ENCODE peak calls at places on chromosomes 11 and 22, in four cellular contexts. A, F, Y and K are unnamed samples.

GRCh38 chr11:118321386-118322082 is 17.0 kb downstream of the CD3E start:
- DNase-seq in F (no peak), Y (no peak), A (peak), K (no peak)

GRCh38 chr11:18384157-18384641 is 10.2 kb upstream of the LDHA start:
- DNase-seq in F (no peak), A (peak), Y (peak), K (peak)

GRCh38 chr11:31045335-31045734 is 324.2 kb downstream of the DCDC1 start:
- DNase-seq in F (peak), Y (no peak), A (peak), K (peak)

GRCh38 chr11:72350752-72351151 is 83.6 kb downstream of the CLPB start:
- DNase-seq in Y (no peak), A (no peak), F (no peak), K (no peak)

GRCh38 chr11:78708388-78708787 is 133.7 kb upstream of the NARS2 start:
- DNase-seq in Y (no peak), A (no peak), F (no peak), K (no peak)

GRCh38 chr22:38957808-38958207 is 399 bp downstream of the APOBEC3A start:
- DNase-seq in A (no peak), F (no peak), Y (no peak), K (no peak)

GRCh38 chr11:9972917-9973504 is 309.1 kb downstream of the SWAP70 start:
- DNase-seq in F (peak), Y (peak), A (peak), K (peak)

GRCh38 chr11:69335010-69335409 is 41.1 kb downstream of the MYEOV start:
- DNase-seq in F (no peak), A (no peak), Y (no peak), K (no peak)

GRCh38 chr22:28791841-28792490 is 8.4 kb downstream of the XBP1 start:
- DNase-seq in Y (no peak), F (no peak), A (no peak), K (no peak)

GRCh38 chr22:32661296-32661695 is 140.2 kb upstream of the TIMP3 start:
- DNase-seq in A (no peak), F (no peak), Y (no peak), K (no peak)

GRCh38 chr11:108698844-108699642 is 34.2 kb downstream of the DDX10 start:
- DNase-seq in A (no peak), Y (no peak), F (no peak), K (no peak)

DNA sequence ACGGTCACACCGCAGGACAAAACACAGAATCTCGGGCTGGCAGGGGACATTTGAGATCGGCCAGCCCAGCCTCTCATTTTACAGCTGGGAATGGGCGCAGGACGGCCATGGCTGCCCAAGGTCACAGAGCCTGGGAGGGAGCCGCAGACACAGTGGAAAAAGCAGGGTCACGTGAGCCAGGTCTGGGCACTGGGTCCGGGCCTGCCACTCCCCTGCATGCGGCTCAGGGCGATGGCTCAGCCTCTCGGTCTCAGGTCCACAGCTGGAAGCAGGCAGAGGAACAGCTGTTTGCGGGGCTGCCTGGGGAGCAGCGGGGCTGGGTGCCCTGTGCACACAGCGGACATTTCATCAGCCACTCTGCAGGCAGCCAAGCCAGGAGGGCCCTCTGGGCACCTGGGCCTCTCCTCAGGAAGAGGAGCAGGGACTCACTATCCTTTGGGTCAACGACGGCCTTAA is 10.4 kb upstream of the PPARA start:
- DNase-seq in Y (no peak), A (peak), F (no peak), K (no peak)
- TF ChIP-seq ELF1 in Y (no peak), A (no peak), F (no peak), K (no peak)

GRCh38 chr11:133576351-133576750 is 44.0 kb upstream of the OPCML start:
- DNase-seq in F (no peak), Y (no peak), A (no peak), K (peak)
- TF ChIP-seq ELF1 in F (no peak), Y (peak), A (no peak), K (no peak)

DNA sequence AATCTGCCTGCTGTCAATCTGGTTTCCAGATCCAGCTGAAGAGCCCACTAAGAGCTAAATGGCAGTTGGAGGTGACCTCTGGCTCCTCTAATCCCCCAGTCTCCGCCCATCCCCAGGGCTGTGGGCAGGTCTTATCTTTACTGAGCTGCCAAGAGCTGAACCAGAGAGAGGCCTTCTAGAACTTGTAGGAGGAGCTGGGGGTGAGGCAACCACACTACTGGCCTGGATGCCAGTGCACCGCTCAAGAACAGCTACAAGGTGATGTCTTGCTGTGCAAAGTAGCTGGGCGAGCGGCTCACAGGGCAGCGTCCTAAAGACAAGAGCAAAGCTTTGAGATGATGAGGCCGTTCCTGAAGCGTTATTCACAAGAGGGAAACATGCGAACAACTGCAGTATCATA is 374.6 kb downstream of the CTTN start:
- DNase-seq in A (peak), F (no peak), Y (peak), K (no peak)
- TF ChIP-seq ELF1 in A (no peak), F (no peak), Y (no peak), K (no peak)

GRCh38 chr11:132604446-132604845 is 927.9 kb downstream of the OPCML start:
- DNase-seq in F (no peak), A (no peak), Y (no peak), K (no peak)
- TF ChIP-seq ELF1 in F (no peak), A (no peak), Y (no peak), K (no peak)